ENCODE peak calls at places on chromosome 7, in five cellular contexts. One of them, this sample, is unnamed.

GRCh38 chr7:6398943-6399342 is 48.8 kb downstream of the DAGLB start:
- DNase-seq in A549: no peak
- DNase-seq in GM12878: no peak
- DNase-seq in K562: no peak
- DNase-seq in HepG2: no peak
- DNase-seq in this sample: no peak

GRCh38 chr7:156049366-156049765 is 237.1 kb upstream of the SHH start:
- DNase-seq in A549: no peak
- DNase-seq in HepG2: no peak
- DNase-seq in GM12878: no peak
- DNase-seq in K562: no peak
- DNase-seq in this sample: no peak

GRCh38 chr7:44259547-44260457 is 59.0 kb downstream of the YKT6 start:
- DNase-seq in HepG2: peak; percentile 3
- DNase-seq in K562: no peak
- DNase-seq in A549: no peak
- DNase-seq in GM12878: no peak
- DNase-seq in this sample: no peak

GRCh38 chr7:42689626-42690025 is 222.2 kb downstream of the C7orf25 start:
- DNase-seq in A549: no peak
- DNase-seq in HepG2: no peak
- DNase-seq in K562: no peak
- DNase-seq in GM12878: no peak
- DNase-seq in this sample: no peak

GRCh38 chr7:77738871-77739270 is 42.6 kb downstream of the RSBN1L start:
- DNase-seq in HepG2: no peak
- DNase-seq in K562: no peak
- DNase-seq in GM12878: no peak
- DNase-seq in A549: no peak
- DNase-seq in this sample: no peak

GRCh38 chr7:140260767-140261486 is 84.1 kb upstream of the KDM7A start:
- DNase-seq in HepG2: no peak
- DNase-seq in K562: no peak
- DNase-seq in GM12878: no peak
- DNase-seq in A549: no peak
- DNase-seq in this sample: no peak

GRCh38 chr7:78296689-78297371 is 498.3 kb downstream of the PHTF2 start:
- DNase-seq in HepG2: no peak
- DNase-seq in K562: no peak
- DNase-seq in GM12878: no peak
- DNase-seq in A549: no peak
- DNase-seq in this sample: no peak

GRCh38 chr7:150380463-150380862 is 1.3 kb downstream of the ZNF775 start:
- DNase-seq in HepG2: no peak
- DNase-seq in A549: no peak
- DNase-seq in GM12878: no peak
- DNase-seq in K562: no peak
- DNase-seq in this sample: no peak

GRCh38 chr7:38658916-38659315 is 27.7 kb upstream of the AMPH start:
- DNase-seq in HepG2: no peak
- DNase-seq in GM12878: no peak
- DNase-seq in A549: no peak
- DNase-seq in K562: no peak
- DNase-seq in this sample: no peak

GRCh38 chr7:149867762-149868637 is 5.8 kb upstream of the ATP6V0E2 start:
- DNase-seq in K562: no peak
- DNase-seq in A549: no peak
- DNase-seq in HepG2: no peak
- DNase-seq in GM12878: no peak
- DNase-seq in this sample: no peak

GRCh38 chr7:157687158-157687557 is 350.4 kb downstream of the DNAJB6 start:
- DNase-seq in K562: no peak
- DNase-seq in HepG2: no peak
- DNase-seq in GM12878: no peak
- DNase-seq in A549: no peak
- DNase-seq in this sample: no peak

GRCh38 chr7:92997719-92998118 is 120.1 kb downstream of the SAMD9 start:
- DNase-seq in HepG2: no peak
- DNase-seq in K562: no peak
- DNase-seq in A549: no peak
- DNase-seq in GM12878: no peak
- DNase-seq in this sample: no peak

GRCh38 chr7:64686493-64687184 is 20.7 kb downstream of the ZNF107 start:
- DNase-seq in GM12878: no peak
- DNase-seq in K562: no peak
- DNase-seq in A549: no peak
- DNase-seq in HepG2: peak; percentile 79
- DNase-seq in this sample: no peak

GRCh38 chr7:8217200-8218068 is 44.5 kb downstream of the ICA1 start:
- DNase-seq in K562: peak; percentile 38
- DNase-seq in HepG2: peak; percentile 51
- DNase-seq in GM12878: peak; percentile 43
- DNase-seq in A549: peak; percentile 39
- DNase-seq in this sample: no peak

GRCh38 chr7:104973909-104974415 is 40.0 kb upstream of the KMT2E start:
- DNase-seq in K562: no peak
- DNase-seq in GM12878: no peak
- DNase-seq in HepG2: no peak
- DNase-seq in A549: no peak
- DNase-seq in this sample: no peak

GRCh38 chr7:75621124-75621523 is 117.6 kb downstream of the HIP1 start:
- DNase-seq in HepG2: no peak
- DNase-seq in A549: no peak
- DNase-seq in K562: no peak
- DNase-seq in GM12878: peak; percentile 12
- DNase-seq in this sample: no peak

GRCh38 chr7:113636727-113637421 is 281.9 kb downstream of the PPP1R3A start:
- DNase-seq in K562: no peak
- DNase-seq in A549: no peak
- DNase-seq in GM12878: no peak
- DNase-seq in HepG2: no peak
- DNase-seq in this sample: no peak

GRCh38 chr7:11060883-11061282 is 87.2 kb downstream of the PHF14 start:
- DNase-seq in K562: no peak
- DNase-seq in GM12878: no peak
- DNase-seq in HepG2: no peak
- DNase-seq in A549: no peak
- DNase-seq in this sample: no peak

GRCh38 chr7:78438433-78438832 is 639.9 kb downstream of the PHTF2 start:
- DNase-seq in GM12878: no peak
- DNase-seq in K562: no peak
- DNase-seq in A549: no peak
- DNase-seq in HepG2: no peak
- DNase-seq in this sample: no peak

GRCh38 chr7:150962743-150963399 is 15.2 kb downstream of the KCNH2 start:
- DNase-seq in HepG2: peak; percentile 18
- DNase-seq in GM12878: no peak
- DNase-seq in K562: peak; percentile 81
- DNase-seq in A549: peak; percentile 92
- DNase-seq in this sample: peak; percentile 83

GRCh38 chr7:73779517-73779916 is 9.4 kb upstream of the CLDN3 start:
- DNase-seq in GM12878: no peak
- DNase-seq in HepG2: no peak
- DNase-seq in K562: peak; percentile 4
- DNase-seq in A549: no peak
- DNase-seq in this sample: no peak

GRCh38 chr7:157493776-157494175 is 157.0 kb downstream of the DNAJB6 start:
- DNase-seq in K562: no peak
- DNase-seq in HepG2: no peak
- DNase-seq in GM12878: no peak
- DNase-seq in A549: no peak
- DNase-seq in this sample: no peak

GRCh38 chr7:27165089-27165654 is at the start of gene HOXA9:
- DNase-seq in GM12878: no peak
- DNase-seq in A549: no peak
- DNase-seq in K562: no peak
- DNase-seq in HepG2: no peak
- DNase-seq in this sample: no peak

GRCh38 chr7:132934017-132934416 is 147.9 kb downstream of the CHCHD3 start:
- DNase-seq in K562: no peak
- DNase-seq in HepG2: no peak
- DNase-seq in A549: no peak
- DNase-seq in GM12878: peak; percentile 13
- DNase-seq in this sample: no peak

GRCh38 chr7:132933076-132933466 is 148.8 kb downstream of the CHCHD3 start:
- DNase-seq in HepG2: no peak
- DNase-seq in K562: no peak
- DNase-seq in A549: no peak
- DNase-seq in GM12878: no peak
- DNase-seq in this sample: no peak

GRCh38 chr7:132935608-132936007 is 146.3 kb downstream of the CHCHD3 start:
- DNase-seq in A549: no peak
- DNase-seq in HepG2: no peak
- DNase-seq in K562: no peak
- DNase-seq in GM12878: no peak
- DNase-seq in this sample: no peak

GRCh38 chr7:132932321-132933075 is 149.4 kb downstream of the CHCHD3 start:
- DNase-seq in K562: no peak
- DNase-seq in HepG2: no peak
- DNase-seq in A549: no peak
- DNase-seq in GM12878: no peak
- DNase-seq in this sample: no peak

GRCh38 chr7:132930881-132931280 is 151.0 kb downstream of the CHCHD3 start:
- DNase-seq in A549: no peak
- DNase-seq in GM12878: no peak
- DNase-seq in HepG2: peak; percentile 9
- DNase-seq in K562: peak; percentile 37
- DNase-seq in this sample: no peak
- TF ChIP-seq HDAC2 in A549: no peak
- TF ChIP-seq HDAC2 in GM12878: no peak
- TF ChIP-seq HDAC2 in HepG2: no peak
- TF ChIP-seq HDAC2 in K562: no peak
- TF ChIP-seq HDAC2 in this sample: no peak

DNA sequence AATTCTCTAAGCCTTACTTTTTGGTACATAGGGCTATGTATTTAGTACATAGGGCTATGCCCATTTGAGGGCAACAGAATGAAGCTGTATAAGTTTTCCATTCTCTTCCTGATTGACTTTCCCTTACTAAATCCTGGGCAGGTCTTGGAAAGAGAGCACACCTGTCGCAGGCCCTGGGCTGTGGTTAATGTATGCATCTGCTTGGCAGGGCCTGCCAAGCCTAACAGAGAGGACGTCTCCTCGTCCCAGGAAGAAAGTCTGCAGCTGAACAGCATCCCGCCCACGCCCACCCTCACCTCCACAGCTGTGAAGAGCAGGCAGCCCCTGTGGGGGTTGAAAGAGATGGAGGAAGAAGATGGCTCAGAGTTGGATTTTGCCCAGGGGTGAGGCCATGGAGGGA is 8.9 kb upstream of the PVRIG start:
- DNase-seq in GM12878: no peak
- DNase-seq in A549: no peak
- DNase-seq in K562: no peak
- DNase-seq in HepG2: no peak
- DNase-seq in this sample: no peak
- H3K4me1 ChIP-seq in GM12878: peaks cover 61% of the 10 kb centered on the region
- H3K4me1 ChIP-seq in A549: no peaks in the 10 kb centered on the region
- H3K4me1 ChIP-seq in K562: peaks cover 15% of the 10 kb centered on the region
- H3K4me1 ChIP-seq in HepG2: peaks cover 28% of the 10 kb centered on the region
- H3K4me1 ChIP-seq in this sample: no peaks in the 10 kb centered on the region

DNA sequence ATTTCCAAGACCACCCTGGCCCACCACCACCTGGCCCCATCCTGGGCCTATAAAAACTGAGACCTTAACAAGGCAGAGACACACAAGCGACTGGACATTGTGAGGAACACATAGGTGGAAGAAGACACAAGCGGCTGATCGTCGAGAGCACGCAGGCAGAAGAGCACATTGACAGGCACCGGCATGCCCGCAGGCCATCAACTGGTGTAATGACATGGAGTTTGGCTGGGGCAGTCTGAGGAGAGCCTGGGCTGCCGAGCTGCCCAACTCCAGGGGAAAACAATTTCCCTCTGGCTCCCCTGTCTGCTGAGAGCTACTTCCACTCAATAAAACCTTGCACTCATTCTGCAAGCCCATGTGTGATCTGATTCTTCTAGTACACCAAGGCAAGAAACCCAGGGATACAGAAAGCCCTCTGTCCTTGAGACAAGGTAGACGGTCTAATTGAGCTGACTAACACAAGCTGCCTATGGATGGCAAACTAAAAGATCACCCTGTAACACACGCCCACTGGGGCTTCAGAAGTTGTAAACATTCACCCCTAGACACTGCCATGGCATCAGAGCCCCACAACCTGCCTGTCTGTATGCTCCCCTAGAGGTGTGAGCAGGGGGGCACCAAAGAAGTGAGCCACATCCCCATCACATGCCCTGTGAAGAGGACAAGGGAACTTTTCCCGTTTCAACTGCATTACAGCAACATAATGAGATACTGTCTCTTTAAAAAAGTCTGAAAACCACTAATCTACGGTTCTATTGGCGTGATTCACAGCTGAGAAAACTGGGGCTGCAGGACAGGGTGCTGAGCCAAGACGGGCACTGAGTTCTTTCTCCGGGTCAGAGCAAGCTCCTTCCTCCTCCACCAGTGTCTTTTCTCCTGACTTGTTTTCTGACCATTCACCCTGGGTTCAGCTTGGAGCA is 18.5 kb upstream of the TNS3 start:
- DNase-seq in K562: no peak
- DNase-seq in GM12878: no peak
- DNase-seq in HepG2: no peak
- DNase-seq in A549: no peak
- DNase-seq in this sample: no peak
- TF ChIP-seq HDAC2 in K562: no peak
- TF ChIP-seq HDAC2 in GM12878: no peak
- TF ChIP-seq HDAC2 in HepG2: no peak
- TF ChIP-seq HDAC2 in A549: no peak
- TF ChIP-seq HDAC2 in this sample: no peak

GRCh38 chr7:23247602-23248335 is 1.2 kb downstream of the GPNMB start:
- DNase-seq in HepG2: no peak
- DNase-seq in K562: no peak
- DNase-seq in GM12878: no peak
- DNase-seq in A549: no peak
- DNase-seq in this sample: peak; percentile 67
- H3K4me1 ChIP-seq in HepG2: peaks cover 19% of the 10 kb centered on the region
- H3K4me1 ChIP-seq in K562: peaks cover 2% of the 10 kb centered on the region
- H3K4me1 ChIP-seq in GM12878: no peaks in the 10 kb centered on the region
- H3K4me1 ChIP-seq in A549: no peaks in the 10 kb centered on the region
- H3K4me1 ChIP-seq in this sample: peaks cover 9% of the 10 kb centered on the region

GRCh38 chr7:41987-42386 is 150.4 kb upstream of the FAM20C start:
- DNase-seq in K562: no peak
- DNase-seq in GM12878: no peak
- DNase-seq in A549: no peak
- DNase-seq in HepG2: no peak
- DNase-seq in this sample: no peak
- TF ChIP-seq HDAC2 in K562: no peak
- TF ChIP-seq HDAC2 in GM12878: no peak
- TF ChIP-seq HDAC2 in A549: no peak
- TF ChIP-seq HDAC2 in HepG2: no peak
- TF ChIP-seq HDAC2 in this sample: no peak

GRCh38 chr7:20287317-20287716 is 43.4 kb upstream of the ITGB8 start:
- DNase-seq in A549: no peak
- DNase-seq in GM12878: no peak
- DNase-seq in HepG2: no peak
- DNase-seq in K562: no peak
- DNase-seq in this sample: no peak
- H3K4me1 ChIP-seq in A549: no peaks in the 10 kb centered on the region
- H3K4me1 ChIP-seq in GM12878: peaks cover 19% of the 10 kb centered on the region
- H3K4me1 ChIP-seq in HepG2: no peaks in the 10 kb centered on the region
- H3K4me1 ChIP-seq in K562: no peaks in the 10 kb centered on the region
- H3K4me1 ChIP-seq in this sample: no peaks in the 10 kb centered on the region